ENCODE peak calls at places on chromosomes 11 and 22, in five cellular contexts. One of them, this sample, is unnamed.
A peak's percentile ranks its signal among the peaks of the same experiment; 100 is the strongest.

GRCh38 chr22:48754611-48755331 is 1072.9 kb downstream of the BRD1 start:
- DNase-seq in HepG2: no peak
- DNase-seq in SK-N-SH: no peak
- DNase-seq in K562: no peak
- DNase-seq in GM12878: no peak
- DNase-seq in this sample: no peak

GRCh38 chr22:29718949-29719893 is 582 bp upstream of the CABP7 start:
- DNase-seq in K562: no peak
- DNase-seq in HepG2: no peak
- DNase-seq in SK-N-SH: peak; percentile 72
- DNase-seq in GM12878: no peak
- DNase-seq in this sample: no peak

GRCh38 chr22:36323182-36323854 is 64.4 kb downstream of the MYH9 start:
- DNase-seq in GM12878: no peak
- DNase-seq in SK-N-SH: no peak
- DNase-seq in K562: no peak
- DNase-seq in HepG2: no peak
- DNase-seq in this sample: no peak

GRCh38 chr11:65366340-65366773 is 11.8 kb downstream of the TIGD3 start:
- DNase-seq in K562: peak; percentile 83
- DNase-seq in SK-N-SH: peak; percentile 89
- DNase-seq in HepG2: peak; percentile 84
- DNase-seq in GM12878: no peak
- DNase-seq in this sample: peak; percentile 85

GRCh38 chr11:74397531-74398243 is 546 bp downstream of the PGM2L1 start:
- DNase-seq in HepG2: peak; percentile 21
- DNase-seq in K562: peak; percentile 47
- DNase-seq in GM12878: no peak
- DNase-seq in SK-N-SH: peak; percentile 69
- DNase-seq in this sample: peak; percentile 36

GRCh38 chr22:19152942-19153883 is 3.1 kb upstream of the GSC2 start:
- DNase-seq in SK-N-SH: no peak
- DNase-seq in GM12878: no peak
- DNase-seq in K562: no peak
- DNase-seq in HepG2: no peak
- DNase-seq in this sample: no peak

GRCh38 chr11:65663634-65664200 is 1.0 kb upstream of the RELA start:
- DNase-seq in K562: peak; percentile 58
- DNase-seq in GM12878: no peak
- DNase-seq in HepG2: no peak
- DNase-seq in SK-N-SH: peak; percentile 72
- DNase-seq in this sample: peak; percentile 20

GRCh38 chr11:29125621-29126020 is 891.2 kb downstream of the KCNA4 start:
- DNase-seq in K562: no peak
- DNase-seq in SK-N-SH: no peak
- DNase-seq in GM12878: no peak
- DNase-seq in HepG2: no peak
- DNase-seq in this sample: no peak

GRCh38 chr11:94793822-94794221 is 25.7 kb downstream of the AMOTL1 start:
- DNase-seq in K562: no peak
- DNase-seq in SK-N-SH: no peak
- DNase-seq in HepG2: no peak
- DNase-seq in GM12878: no peak
- DNase-seq in this sample: no peak

GRCh38 chr22:36010090-36010489 is 18.5 kb downstream of the RBFOX2 start:
- DNase-seq in SK-N-SH: no peak
- DNase-seq in HepG2: no peak
- DNase-seq in GM12878: no peak
- DNase-seq in K562: peak; percentile 64
- DNase-seq in this sample: peak; percentile 30

GRCh38 chr11:79484872-79485271 is 44.0 kb upstream of the TENM4 start:
- DNase-seq in K562: no peak
- DNase-seq in SK-N-SH: no peak
- DNase-seq in HepG2: no peak
- DNase-seq in GM12878: no peak
- DNase-seq in this sample: no peak

GRCh38 chr11:45042560-45042959 is 91.9 kb upstream of the TP53I11 start:
- DNase-seq in GM12878: no peak
- DNase-seq in HepG2: no peak
- DNase-seq in K562: no peak
- DNase-seq in SK-N-SH: peak; percentile 54
- DNase-seq in this sample: no peak

GRCh38 chr11:115657586-115657985 is 153.4 kb upstream of the CADM1 start:
- DNase-seq in GM12878: no peak
- DNase-seq in HepG2: no peak
- DNase-seq in K562: no peak
- DNase-seq in SK-N-SH: no peak
- DNase-seq in this sample: no peak

GRCh38 chr11:27008811-27009535 is 15.1 kb downstream of the FIBIN start:
- DNase-seq in GM12878: no peak
- DNase-seq in SK-N-SH: no peak
- DNase-seq in HepG2: no peak
- DNase-seq in K562: no peak
- DNase-seq in this sample: no peak

GRCh38 chr22:47036352-47036751 is 273.9 kb downstream of the TBC1D22A start:
- DNase-seq in HepG2: no peak
- DNase-seq in SK-N-SH: no peak
- DNase-seq in K562: no peak
- DNase-seq in GM12878: no peak
- DNase-seq in this sample: no peak

GRCh38 chr22:47039356-47039755 is 276.9 kb downstream of the TBC1D22A start:
- DNase-seq in K562: no peak
- DNase-seq in SK-N-SH: no peak
- DNase-seq in GM12878: no peak
- DNase-seq in HepG2: peak; percentile 59
- DNase-seq in this sample: no peak

GRCh38 chr22:47040486-47041145 is 278.2 kb downstream of the TBC1D22A start:
- DNase-seq in HepG2: no peak
- DNase-seq in K562: no peak
- DNase-seq in SK-N-SH: no peak
- DNase-seq in GM12878: no peak
- DNase-seq in this sample: no peak

GRCh38 chr22:47036936-47037485 is 274.6 kb downstream of the TBC1D22A start:
- DNase-seq in K562: no peak
- DNase-seq in SK-N-SH: no peak
- DNase-seq in GM12878: no peak
- DNase-seq in HepG2: no peak
- DNase-seq in this sample: no peak

GRCh38 chr22:47038206-47038835 is 275.9 kb downstream of the TBC1D22A start:
- DNase-seq in HepG2: no peak
- DNase-seq in K562: no peak
- DNase-seq in SK-N-SH: no peak
- DNase-seq in GM12878: no peak
- DNase-seq in this sample: no peak
- TF ChIP-seq FOXM1 in HepG2: no peak
- TF ChIP-seq FOXM1 in K562: no peak
- TF ChIP-seq FOXM1 in SK-N-SH: no peak
- TF ChIP-seq FOXM1 in GM12878: no peak
- TF ChIP-seq FOXM1 in this sample: no peak

GRCh38 chr22:44225812-44226211 is 45.1 kb downstream of the PARVG start:
- DNase-seq in K562: no peak
- DNase-seq in SK-N-SH: no peak
- DNase-seq in GM12878: no peak
- DNase-seq in HepG2: no peak
- DNase-seq in this sample: no peak
- TF ChIP-seq FOXM1 in K562: no peak
- TF ChIP-seq FOXM1 in SK-N-SH: no peak
- TF ChIP-seq FOXM1 in GM12878: no peak
- TF ChIP-seq FOXM1 in HepG2: no peak
- TF ChIP-seq FOXM1 in this sample: no peak

GRCh38 chr11:124674571-124674970 is 867 bp downstream of the SPA17 start:
- DNase-seq in GM12878: no peak
- DNase-seq in SK-N-SH: no peak
- DNase-seq in HepG2: no peak
- DNase-seq in K562: no peak
- DNase-seq in this sample: no peak

GRCh38 chr11:124674168-124674517 is 439 bp downstream of the SPA17 start:
- DNase-seq in K562: no peak
- DNase-seq in HepG2: no peak
- DNase-seq in SK-N-SH: no peak
- DNase-seq in GM12878: no peak
- DNase-seq in this sample: peak; percentile 32

GRCh38 chr11:124672531-124673215 is 866 bp downstream of the SIAE start:
- DNase-seq in SK-N-SH: peak; percentile 15
- DNase-seq in GM12878: no peak
- DNase-seq in K562: peak; percentile 27
- DNase-seq in HepG2: no peak
- DNase-seq in this sample: no peak

GRCh38 chr11:124670732-124671131 is 2.8 kb downstream of the SIAE start:
- DNase-seq in HepG2: no peak
- DNase-seq in K562: peak; percentile 16
- DNase-seq in GM12878: no peak
- DNase-seq in SK-N-SH: no peak
- DNase-seq in this sample: no peak

GRCh38 chr11:124673333-124674167 is at the start of the genes SIAE and SPA17:
- DNase-seq in K562: peak; percentile 95
- DNase-seq in HepG2: peak; percentile 91
- DNase-seq in SK-N-SH: peak; percentile 97
- DNase-seq in GM12878: peak; percentile 74
- DNase-seq in this sample: peak; percentile 97
- TF ChIP-seq FOXM1 in K562: peak; percentile 83
- TF ChIP-seq FOXM1 in HepG2: no peak
- TF ChIP-seq FOXM1 in SK-N-SH: no peak
- TF ChIP-seq FOXM1 in GM12878: no peak
- TF ChIP-seq FOXM1 in this sample: no peak

GRCh38 chr22:31574015-31574670 is 77.8 kb downstream of the SFI1 start:
- DNase-seq in GM12878: no peak
- DNase-seq in HepG2: no peak
- DNase-seq in SK-N-SH: no peak
- DNase-seq in K562: no peak
- DNase-seq in this sample: no peak
- TF ChIP-seq FOXM1 in GM12878: no peak
- TF ChIP-seq FOXM1 in HepG2: no peak
- TF ChIP-seq FOXM1 in SK-N-SH: no peak
- TF ChIP-seq FOXM1 in K562: no peak
- TF ChIP-seq FOXM1 in this sample: no peak

GRCh38 chr22:39990688-39991087 is 4.1 kb upstream of the FAM83F start:
- DNase-seq in SK-N-SH: no peak
- DNase-seq in GM12878: no peak
- DNase-seq in HepG2: no peak
- DNase-seq in K562: no peak
- DNase-seq in this sample: no peak
- TF ChIP-seq FOXM1 in SK-N-SH: no peak
- TF ChIP-seq FOXM1 in GM12878: no peak
- TF ChIP-seq FOXM1 in HepG2: no peak
- TF ChIP-seq FOXM1 in K562: no peak
- TF ChIP-seq FOXM1 in this sample: no peak

DNA sequence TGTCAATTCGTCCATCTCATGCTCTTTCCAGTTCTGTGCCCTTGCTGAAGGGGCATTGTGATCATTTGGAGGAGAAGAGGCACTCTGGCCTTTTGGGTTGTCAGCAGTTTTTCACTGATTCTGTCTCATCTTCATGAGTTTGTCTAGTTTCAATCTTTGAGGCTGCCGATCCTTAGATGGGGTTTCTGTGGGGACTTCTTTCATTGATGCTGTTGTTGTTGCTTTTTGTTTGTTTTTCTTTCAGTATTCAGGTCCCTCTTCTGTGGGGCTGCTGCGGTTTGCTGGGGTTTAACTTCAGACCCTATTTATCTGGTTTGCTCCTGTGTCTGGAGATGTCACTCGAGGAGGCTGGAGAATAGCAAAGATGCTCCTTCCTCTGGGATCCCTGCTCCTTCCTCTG is 224.3 kb downstream of the JRKL start:
- DNase-seq in GM12878: no peak
- DNase-seq in SK-N-SH: no peak
- DNase-seq in K562: no peak
- DNase-seq in HepG2: no peak
- DNase-seq in this sample: no peak
- TF ChIP-seq FOXM1 in GM12878: no peak
- TF ChIP-seq FOXM1 in SK-N-SH: no peak
- TF ChIP-seq FOXM1 in K562: no peak
- TF ChIP-seq FOXM1 in HepG2: no peak
- TF ChIP-seq FOXM1 in this sample: no peak

GRCh38 chr11:122751298-122752070 is 86.8 kb upstream of the CRTAM start:
- DNase-seq in GM12878: no peak
- DNase-seq in SK-N-SH: peak; percentile 77
- DNase-seq in HepG2: no peak
- DNase-seq in K562: no peak
- DNase-seq in this sample: no peak

GRCh38 chr11:122750047-122750446 is 88.3 kb upstream of the CRTAM start:
- DNase-seq in HepG2: no peak
- DNase-seq in GM12878: no peak
- DNase-seq in K562: peak; percentile 6
- DNase-seq in SK-N-SH: no peak
- DNase-seq in this sample: no peak

GRCh38 chr11:122746611-122747305 is 91.2 kb downstream of the UBASH3B start:
- DNase-seq in HepG2: no peak
- DNase-seq in K562: no peak
- DNase-seq in GM12878: no peak
- DNase-seq in SK-N-SH: no peak
- DNase-seq in this sample: no peak

GRCh38 chr11:122747358-122747757 is 90.9 kb upstream of the CRTAM start:
- DNase-seq in GM12878: no peak
- DNase-seq in HepG2: no peak
- DNase-seq in SK-N-SH: no peak
- DNase-seq in K562: no peak
- DNase-seq in this sample: no peak

DNA sequence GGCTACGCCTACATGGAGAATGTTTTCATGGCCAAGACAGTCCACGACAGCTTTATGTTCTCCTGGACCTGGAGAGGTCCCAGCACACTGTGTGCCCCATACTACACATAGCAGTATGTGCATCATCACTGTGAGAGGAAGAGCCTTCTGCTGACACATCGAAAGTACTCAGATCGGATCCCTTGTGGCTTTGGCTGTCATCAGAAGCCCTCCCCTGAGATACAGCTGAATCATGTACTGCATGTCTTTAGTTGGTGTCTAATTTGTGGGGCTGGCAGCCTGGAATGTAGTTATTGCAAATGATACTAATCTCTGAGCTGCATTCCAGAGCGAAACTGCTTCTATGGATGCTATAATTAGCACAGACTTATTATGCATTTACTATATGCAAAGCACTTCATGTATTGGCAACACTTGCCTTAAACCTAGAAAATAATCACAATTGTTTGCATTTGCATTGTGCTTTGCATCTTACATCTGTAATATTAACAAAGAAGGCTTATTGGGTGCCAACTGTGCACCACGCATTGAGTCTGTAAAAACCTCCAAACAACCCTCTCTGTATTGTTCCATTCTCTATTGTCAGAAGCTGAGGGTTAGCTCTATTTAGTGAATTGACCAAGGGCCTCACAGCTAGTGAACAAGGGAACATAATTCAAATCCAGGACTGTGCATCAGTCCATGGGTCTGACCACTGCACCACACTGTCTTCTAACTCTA is 89.2 kb upstream of the CRTAM start:
- DNase-seq in HepG2: no peak
- DNase-seq in SK-N-SH: no peak
- DNase-seq in GM12878: peak; percentile 56
- DNase-seq in K562: no peak
- DNase-seq in this sample: no peak
- TF ChIP-seq FOXM1 in HepG2: no peak
- TF ChIP-seq FOXM1 in SK-N-SH: no peak
- TF ChIP-seq FOXM1 in GM12878: no peak
- TF ChIP-seq FOXM1 in K562: no peak
- TF ChIP-seq FOXM1 in this sample: no peak

GRCh38 chr11:84612645-84613044 is 1014.5 kb downstream of the DLG2 start:
- DNase-seq in SK-N-SH: no peak
- DNase-seq in HepG2: no peak
- DNase-seq in K562: no peak
- DNase-seq in GM12878: no peak
- DNase-seq in this sample: no peak

GRCh38 chr11:84608788-84609309 is 1018.3 kb downstream of the DLG2 start:
- DNase-seq in HepG2: no peak
- DNase-seq in GM12878: no peak
- DNase-seq in SK-N-SH: no peak
- DNase-seq in K562: no peak
- DNase-seq in this sample: no peak

GRCh38 chr11:84607975-84608787 is 1019.0 kb downstream of the DLG2 start:
- DNase-seq in HepG2: no peak
- DNase-seq in K562: no peak
- DNase-seq in GM12878: no peak
- DNase-seq in SK-N-SH: no peak
- DNase-seq in this sample: no peak
- TF ChIP-seq FOXM1 in HepG2: no peak
- TF ChIP-seq FOXM1 in K562: no peak
- TF ChIP-seq FOXM1 in GM12878: no peak
- TF ChIP-seq FOXM1 in SK-N-SH: no peak
- TF ChIP-seq FOXM1 in this sample: no peak

This sample was measured in HEK293T.